ENCODE peak calls at places on chromosomes 11 and 22, in six cellular contexts. One of them, this sample, is unnamed.

GRCh38 chr11:111162306-111162705 is 83.2 kb upstream of the POU2AF2 start:
- DNase-seq in esophagus muscularis mucosa: no peak
- DNase-seq in tibial artery: no peak
- DNase-seq in esophagus squamous epithelium: no peak
- DNase-seq in CD8-positive, alpha-beta memory T cell: no peak
- DNase-seq in Peyer's patch: no peak
- DNase-seq in this sample: no peak

GRCh38 chr22:22235564-22235963 is 9.0 kb upstream of the VPREB1 start:
- DNase-seq in Peyer's patch: peak; percentile 73
- DNase-seq in CD8-positive, alpha-beta memory T cell: peak; percentile 57
- DNase-seq in tibial artery: no peak
- DNase-seq in esophagus squamous epithelium: no peak
- DNase-seq in esophagus muscularis mucosa: peak; percentile 80
- DNase-seq in this sample: peak; percentile 50

GRCh38 chr11:35852056-35852455 is 91.8 kb upstream of the LDLRAD3 start:
- DNase-seq in tibial artery: peak; percentile 33
- DNase-seq in esophagus squamous epithelium: no peak
- DNase-seq in esophagus muscularis mucosa: peak; percentile 74
- DNase-seq in CD8-positive, alpha-beta memory T cell: no peak
- DNase-seq in Peyer's patch: no peak
- DNase-seq in this sample: no peak

GRCh38 chr22:24996420-24996952 is 44.0 kb downstream of the KIAA1671 start:
- DNase-seq in tibial artery: no peak
- DNase-seq in esophagus muscularis mucosa: no peak
- DNase-seq in esophagus squamous epithelium: no peak
- DNase-seq in Peyer's patch: peak; percentile 48
- DNase-seq in CD8-positive, alpha-beta memory T cell: no peak
- DNase-seq in this sample: no peak

GRCh38 chr11:17610402-17610894 is 63.4 kb downstream of the OTOG start:
- DNase-seq in Peyer's patch: peak; percentile 36
- DNase-seq in CD8-positive, alpha-beta memory T cell: no peak
- DNase-seq in esophagus muscularis mucosa: peak; percentile 88
- DNase-seq in esophagus squamous epithelium: no peak
- DNase-seq in tibial artery: no peak
- DNase-seq in this sample: no peak

GRCh38 chr11:110177057-110177397 is 83.8 kb downstream of the ZC3H12C start:
- DNase-seq in esophagus muscularis mucosa: no peak
- DNase-seq in esophagus squamous epithelium: no peak
- DNase-seq in Peyer's patch: no peak
- DNase-seq in tibial artery: no peak
- DNase-seq in CD8-positive, alpha-beta memory T cell: no peak
- DNase-seq in this sample: no peak

GRCh38 chr11:72776117-72776843 is 17.6 kb downstream of the STARD10 start:
- DNase-seq in esophagus muscularis mucosa: no peak
- DNase-seq in CD8-positive, alpha-beta memory T cell: no peak
- DNase-seq in esophagus squamous epithelium: no peak
- DNase-seq in tibial artery: no peak
- DNase-seq in Peyer's patch: no peak
- DNase-seq in this sample: no peak

GRCh38 chr11:43582837-43583462 is 97.6 kb upstream of the HSD17B12 start:
- DNase-seq in Peyer's patch: no peak
- DNase-seq in CD8-positive, alpha-beta memory T cell: no peak
- DNase-seq in tibial artery: no peak
- DNase-seq in esophagus squamous epithelium: no peak
- DNase-seq in esophagus muscularis mucosa: peak; percentile 80
- DNase-seq in this sample: no peak

GRCh38 chr11:97201743-97202612 is 812.2 kb downstream of the JRKL start:
- DNase-seq in esophagus muscularis mucosa: no peak
- DNase-seq in Peyer's patch: no peak
- DNase-seq in tibial artery: no peak
- DNase-seq in esophagus squamous epithelium: no peak
- DNase-seq in CD8-positive, alpha-beta memory T cell: no peak
- DNase-seq in this sample: no peak

GRCh38 chr11:22460181-22460580 is 122.0 kb downstream of the SLC17A6 start:
- DNase-seq in CD8-positive, alpha-beta memory T cell: no peak
- DNase-seq in esophagus squamous epithelium: no peak
- DNase-seq in tibial artery: no peak
- DNase-seq in Peyer's patch: no peak
- DNase-seq in esophagus muscularis mucosa: no peak
- DNase-seq in this sample: no peak

GRCh38 chr11:10293423-10294288 is at the start of gene SBF2:
- DNase-seq in tibial artery: peak; percentile 89
- DNase-seq in esophagus muscularis mucosa: peak; percentile 95
- DNase-seq in Peyer's patch: peak; percentile 90
- DNase-seq in esophagus squamous epithelium: peak; percentile 22
- DNase-seq in CD8-positive, alpha-beta memory T cell: peak; percentile 87
- DNase-seq in this sample: peak; percentile 76

GRCh38 chr22:40235418-40235817 is 57.7 kb downstream of the TNRC6B start:
- DNase-seq in tibial artery: no peak
- DNase-seq in esophagus muscularis mucosa: no peak
- DNase-seq in esophagus squamous epithelium: no peak
- DNase-seq in CD8-positive, alpha-beta memory T cell: no peak
- DNase-seq in Peyer's patch: no peak
- DNase-seq in this sample: no peak

GRCh38 chr22:23193420-23193819 is 13.1 kb downstream of the BCR start:
- DNase-seq in tibial artery: no peak
- DNase-seq in Peyer's patch: no peak
- DNase-seq in CD8-positive, alpha-beta memory T cell: no peak
- DNase-seq in esophagus muscularis mucosa: no peak
- DNase-seq in esophagus squamous epithelium: no peak
- DNase-seq in this sample: no peak

GRCh38 chr22:41656515-41656914 is 32.2 kb downstream of the SNU13 start:
- DNase-seq in tibial artery: no peak
- DNase-seq in esophagus squamous epithelium: no peak
- DNase-seq in Peyer's patch: no peak
- DNase-seq in esophagus muscularis mucosa: no peak
- DNase-seq in CD8-positive, alpha-beta memory T cell: no peak
- DNase-seq in this sample: no peak

GRCh38 chr11:104547996-104548661 is 350.1 kb downstream of the CASP12 start:
- DNase-seq in tibial artery: no peak
- DNase-seq in esophagus muscularis mucosa: no peak
- DNase-seq in Peyer's patch: no peak
- DNase-seq in esophagus squamous epithelium: no peak
- DNase-seq in CD8-positive, alpha-beta memory T cell: no peak
- DNase-seq in this sample: no peak

GRCh38 chr11:119284344-119285157 is 32.4 kb downstream of the MCAM start:
- DNase-seq in tibial artery: no peak
- DNase-seq in esophagus squamous epithelium: no peak
- DNase-seq in Peyer's patch: no peak
- DNase-seq in esophagus muscularis mucosa: no peak
- DNase-seq in CD8-positive, alpha-beta memory T cell: no peak
- DNase-seq in this sample: no peak

GRCh38 chr22:24512043-24512442 is 16.9 kb downstream of the UPB1 start:
- DNase-seq in tibial artery: no peak
- DNase-seq in CD8-positive, alpha-beta memory T cell: no peak
- DNase-seq in Peyer's patch: no peak
- DNase-seq in esophagus muscularis mucosa: no peak
- DNase-seq in esophagus squamous epithelium: no peak
- DNase-seq in this sample: no peak

GRCh38 chr11:104451193-104451592 is 287.2 kb upstream of the PDGFD start:
- DNase-seq in tibial artery: peak; percentile 20
- DNase-seq in esophagus squamous epithelium: no peak
- DNase-seq in esophagus muscularis mucosa: no peak
- DNase-seq in Peyer's patch: no peak
- DNase-seq in CD8-positive, alpha-beta memory T cell: no peak
- DNase-seq in this sample: no peak

GRCh38 chr22:24414984-24415945 is 12.1 kb upstream of the ADORA2A start:
- DNase-seq in esophagus muscularis mucosa: no peak
- DNase-seq in tibial artery: no peak
- DNase-seq in CD8-positive, alpha-beta memory T cell: peak; percentile 34
- DNase-seq in Peyer's patch: no peak
- DNase-seq in esophagus squamous epithelium: no peak
- DNase-seq in this sample: no peak

GRCh38 chr11:36131719-36132349 is 157.4 kb downstream of the COMMD9 start:
- DNase-seq in Peyer's patch: peak; percentile 49
- DNase-seq in esophagus squamous epithelium: no peak
- DNase-seq in esophagus muscularis mucosa: no peak
- DNase-seq in CD8-positive, alpha-beta memory T cell: no peak
- DNase-seq in tibial artery: peak; percentile 65
- DNase-seq in this sample: no peak

GRCh38 chr22:43257549-43257948 is 70.6 kb upstream of the TTLL12 start:
- DNase-seq in esophagus muscularis mucosa: no peak
- DNase-seq in Peyer's patch: no peak
- DNase-seq in esophagus squamous epithelium: no peak
- DNase-seq in CD8-positive, alpha-beta memory T cell: no peak
- DNase-seq in tibial artery: no peak
- DNase-seq in this sample: no peak

GRCh38 chr22:39234867-39235687 is 9.7 kb downstream of the PDGFB start:
- DNase-seq in Peyer's patch: peak; percentile 74
- DNase-seq in esophagus muscularis mucosa: no peak
- DNase-seq in esophagus squamous epithelium: no peak
- DNase-seq in tibial artery: no peak
- DNase-seq in CD8-positive, alpha-beta memory T cell: no peak
- DNase-seq in this sample: no peak

GRCh38 chr11:6616596-6617250 is 2.5 kb downstream of the TPP1 start:
- DNase-seq in tibial artery: no peak
- DNase-seq in esophagus muscularis mucosa: no peak
- DNase-seq in Peyer's patch: no peak
- DNase-seq in CD8-positive, alpha-beta memory T cell: no peak
- DNase-seq in esophagus squamous epithelium: no peak
- DNase-seq in this sample: no peak

GRCh38 chr11:102572537-102573220 is 42.1 kb upstream of the MMP7 start:
- DNase-seq in Peyer's patch: no peak
- DNase-seq in tibial artery: no peak
- DNase-seq in esophagus squamous epithelium: no peak
- DNase-seq in esophagus muscularis mucosa: no peak
- DNase-seq in CD8-positive, alpha-beta memory T cell: no peak
- DNase-seq in this sample: no peak

GRCh38 chr11:67409261-67409666 is 5.4 kb downstream of the TBC1D10C start:
- DNase-seq in Peyer's patch: peak; percentile 94
- DNase-seq in CD8-positive, alpha-beta memory T cell: peak; percentile 89
- DNase-seq in tibial artery: no peak
- DNase-seq in esophagus squamous epithelium: no peak
- DNase-seq in esophagus muscularis mucosa: no peak
- DNase-seq in this sample: peak; percentile 47

GRCh38 chr11:126186708-126187481 is 24.6 kb downstream of the RPUSD4 start:
- DNase-seq in esophagus squamous epithelium: no peak
- DNase-seq in esophagus muscularis mucosa: no peak
- DNase-seq in Peyer's patch: no peak
- DNase-seq in CD8-positive, alpha-beta memory T cell: no peak
- DNase-seq in tibial artery: no peak
- DNase-seq in this sample: no peak

GRCh38 chr22:36362819-36363377 is 24.9 kb downstream of the MYH9 start:
- DNase-seq in Peyer's patch: no peak
- DNase-seq in esophagus squamous epithelium: no peak
- DNase-seq in esophagus muscularis mucosa: no peak
- DNase-seq in CD8-positive, alpha-beta memory T cell: peak; percentile 44
- DNase-seq in tibial artery: no peak
- DNase-seq in this sample: peak; percentile 23

GRCh38 chr22:50151571-50152537 is 18.7 kb upstream of the PANX2 start:
- DNase-seq in CD8-positive, alpha-beta memory T cell: no peak
- DNase-seq in tibial artery: no peak
- DNase-seq in esophagus muscularis mucosa: no peak
- DNase-seq in Peyer's patch: no peak
- DNase-seq in esophagus squamous epithelium: no peak
- DNase-seq in this sample: no peak

GRCh38 chr22:33274941-33275443 is 216.8 kb upstream of the SYN3 start:
- DNase-seq in esophagus muscularis mucosa: no peak
- DNase-seq in esophagus squamous epithelium: no peak
- DNase-seq in tibial artery: no peak
- DNase-seq in Peyer's patch: no peak
- DNase-seq in CD8-positive, alpha-beta memory T cell: no peak
- DNase-seq in this sample: no peak

GRCh38 chr22:38412435-38413084 is 42.4 kb downstream of the KCNJ4 start:
- DNase-seq in Peyer's patch: peak; percentile 57
- DNase-seq in esophagus muscularis mucosa: peak; percentile 57
- DNase-seq in esophagus squamous epithelium: no peak
- DNase-seq in tibial artery: no peak
- DNase-seq in CD8-positive, alpha-beta memory T cell: no peak
- DNase-seq in this sample: peak; percentile 47

GRCh38 chr11:119108151-119108856 is 1.2 kb downstream of the C2CD2L start:
- DNase-seq in Peyer's patch: peak; percentile 78
- DNase-seq in tibial artery: no peak
- DNase-seq in CD8-positive, alpha-beta memory T cell: peak; percentile 58
- DNase-seq in esophagus squamous epithelium: no peak
- DNase-seq in esophagus muscularis mucosa: no peak
- DNase-seq in this sample: no peak

GRCh38 chr11:58659910-58660570 is 37.6 kb downstream of the CNTF start:
- DNase-seq in CD8-positive, alpha-beta memory T cell: no peak
- DNase-seq in esophagus squamous epithelium: no peak
- DNase-seq in tibial artery: no peak
- DNase-seq in esophagus muscularis mucosa: no peak
- DNase-seq in Peyer's patch: no peak
- DNase-seq in this sample: no peak

GRCh38 chr22:36349726-36350125 is 38.0 kb downstream of the MYH9 start:
- DNase-seq in Peyer's patch: no peak
- DNase-seq in esophagus muscularis mucosa: no peak
- DNase-seq in CD8-positive, alpha-beta memory T cell: no peak
- DNase-seq in esophagus squamous epithelium: no peak
- DNase-seq in tibial artery: no peak
- DNase-seq in this sample: no peak

GRCh38 chr22:48346311-48346710 is 1481.4 kb downstream of the BRD1 start:
- DNase-seq in CD8-positive, alpha-beta memory T cell: no peak
- DNase-seq in tibial artery: no peak
- DNase-seq in Peyer's patch: no peak
- DNase-seq in esophagus muscularis mucosa: no peak
- DNase-seq in esophagus squamous epithelium: no peak
- DNase-seq in this sample: no peak
- H3K9me3 ChIP-seq in CD8-positive, alpha-beta memory T cell: no peaks in the 10 kb centered on the region
- H3K9me3 ChIP-seq in tibial artery: no peaks in the 10 kb centered on the region
- H3K9me3 ChIP-seq in Peyer's patch: no peaks in the 10 kb centered on the region
- H3K9me3 ChIP-seq in esophagus muscularis mucosa: no peaks in the 10 kb centered on the region
- H3K9me3 ChIP-seq in esophagus squamous epithelium: no peaks in the 10 kb centered on the region
- H3K9me3 ChIP-seq in this sample: no peaks in the 10 kb centered on the region

DNA sequence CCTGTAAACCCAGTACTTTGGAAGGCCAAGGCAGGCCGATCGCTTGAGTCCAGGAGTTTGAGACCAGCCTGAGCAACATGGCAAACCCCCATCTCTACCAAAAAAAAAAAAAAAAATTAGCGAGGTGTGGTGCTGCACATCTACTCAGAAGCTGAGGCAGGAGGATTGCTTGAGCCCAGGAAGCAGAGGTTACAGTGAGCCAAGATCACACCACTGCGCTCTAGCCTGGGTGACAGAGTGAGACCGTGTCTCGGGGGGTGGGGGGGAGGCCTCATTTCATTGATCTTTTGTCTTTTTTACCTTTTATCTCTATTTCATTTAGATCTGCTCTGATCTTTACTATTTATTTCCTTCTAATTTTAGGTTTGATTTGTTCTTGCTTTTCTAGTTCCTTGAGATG is 51.8 kb downstream of the KCNQ1OT1 start:
- DNase-seq in esophagus muscularis mucosa: no peak
- DNase-seq in Peyer's patch: no peak
- DNase-seq in CD8-positive, alpha-beta memory T cell: no peak
- DNase-seq in esophagus squamous epithelium: no peak
- DNase-seq in tibial artery: no peak
- DNase-seq in this sample: no peak
- H3K9me3 ChIP-seq in esophagus muscularis mucosa: peaks cover 86% of the 10 kb centered on the region
- H3K9me3 ChIP-seq in Peyer's patch: peaks cover 9% of the 10 kb centered on the region
- H3K9me3 ChIP-seq in CD8-positive, alpha-beta memory T cell: peaks cover 19% of the 10 kb centered on the region
- H3K9me3 ChIP-seq in esophagus squamous epithelium: peaks cover 57% of the 10 kb centered on the region
- H3K9me3 ChIP-seq in tibial artery: peaks cover 61% of the 10 kb centered on the region
- H3K9me3 ChIP-seq in this sample: peaks cover 16% of the 10 kb centered on the region

GRCh38 chr11:49432242-49432848 is 223.9 kb upstream of the FOLH1 start:
- DNase-seq in CD8-positive, alpha-beta memory T cell: no peak
- DNase-seq in tibial artery: no peak
- DNase-seq in esophagus muscularis mucosa: no peak
- DNase-seq in Peyer's patch: no peak
- DNase-seq in esophagus squamous epithelium: no peak
- DNase-seq in this sample: no peak
- H3K9me3 ChIP-seq in CD8-positive, alpha-beta memory T cell: no peaks in the 10 kb centered on the region
- H3K9me3 ChIP-seq in tibial artery: no peaks in the 10 kb centered on the region
- H3K9me3 ChIP-seq in esophagus muscularis mucosa: no peaks in the 10 kb centered on the region
- H3K9me3 ChIP-seq in Peyer's patch: no peaks in the 10 kb centered on the region
- H3K9me3 ChIP-seq in esophagus squamous epithelium: no peaks in the 10 kb centered on the region
- H3K9me3 ChIP-seq in this sample: no peaks in the 10 kb centered on the region

GRCh38 chr11:65395961-65396530 is 9.6 kb downstream of the FRMD8 start:
- DNase-seq in tibial artery: no peak
- DNase-seq in esophagus squamous epithelium: no peak
- DNase-seq in CD8-positive, alpha-beta memory T cell: no peak
- DNase-seq in esophagus muscularis mucosa: no peak
- DNase-seq in Peyer's patch: no peak
- DNase-seq in this sample: no peak
- H3K9me3 ChIP-seq in tibial artery: no peaks in the 10 kb centered on the region
- H3K9me3 ChIP-seq in esophagus squamous epithelium: no peaks in the 10 kb centered on the region
- H3K9me3 ChIP-seq in CD8-positive, alpha-beta memory T cell: no peaks in the 10 kb centered on the region
- H3K9me3 ChIP-seq in esophagus muscularis mucosa: no peaks in the 10 kb centered on the region
- H3K9me3 ChIP-seq in Peyer's patch: no peaks in the 10 kb centered on the region
- H3K9me3 ChIP-seq in this sample: no peaks in the 10 kb centered on the region

This sample was measured in T-helper 17 cell.